ENCODE peak calls at places on chromosomes 5 and 9, in nine cellular contexts. W is GM12878, I is adrenal gland, G is Peyer's patch, X is IMR-90, F is ovary, C is transverse colon, Z is upper lobe of left lung, P is tibial nerve. N is an unnamed sample. For H3K36me3, the result is how much of the 10 kb centered on the place peaks cover.

GRCh38 chr5:68249520-68249919 is 34.0 kb downstream of the PIK3R1 start:
- DNase-seq in W (no peak), I (no peak), G (no peak), X (no peak), F (no peak), C (no peak), Z (no peak), P (no peak), N (no peak)

GRCh38 chr9:137269231-137269772 is 8.2 kb upstream of the TOR4A start:
- DNase-seq in W (peak), I (peak), G (no peak), X (peak), F (no peak), C (peak), Z (peak), P (no peak), N (peak)

GRCh38 chr9:2623866-2624682 is 2.5 kb downstream of the VLDLR start:
- DNase-seq in W (no peak), I (no peak), G (no peak), X (no peak), F (no peak), C (no peak), Z (no peak), P (no peak), N (no peak)

GRCh38 chr5:74953961-74954720 is 88.0 kb upstream of the FAM169A start:
- DNase-seq in W (no peak), I (no peak), G (peak), X (peak), F (no peak), C (no peak), Z (no peak), P (no peak), N (no peak)

GRCh38 chr5:149913449-149914419 is 30.9 kb downstream of the PDE6A start:
- DNase-seq in W (no peak), I (no peak), G (no peak), X (no peak), F (no peak), C (no peak), Z (no peak), P (no peak), N (no peak)

GRCh38 chr5:160390787-160391696 is 8.8 kb downstream of the FAM200C start:
- DNase-seq in W (no peak), I (no peak), G (no peak), X (peak), F (no peak), C (no peak), Z (no peak), P (no peak), N (no peak)

GRCh38 chr5:166695311-166695710 is 1596.1 kb upstream of the WWC1 start:
- DNase-seq in W (no peak), I (no peak), G (no peak), X (no peak), F (no peak), C (no peak), Z (no peak), P (no peak), N (no peak)

GRCh38 chr5:91474201-91474600 is 91.1 kb upstream of the ARRDC3 start:
- DNase-seq in W (no peak), I (no peak), G (no peak), X (no peak), F (no peak), C (no peak), Z (no peak), P (no peak), N (no peak)

GRCh38 chr9:804026-804425 is 37.5 kb upstream of the DMRT1 start:
- DNase-seq in W (no peak), I (no peak), G (no peak), X (no peak), F (no peak), C (no peak), Z (no peak), P (no peak), N (no peak)

GRCh38 chr9:2605246-2605645 is 16.3 kb upstream of the VLDLR start:
- DNase-seq in W (no peak), I (no peak), G (no peak), X (no peak), F (no peak), C (no peak), Z (no peak), P (no peak), N (no peak)

GRCh38 chr5:68418230-68418629 is 202.7 kb downstream of the PIK3R1 start:
- DNase-seq in W (no peak), I (no peak), G (no peak), X (peak), F (peak), C (no peak), Z (no peak), P (peak), N (no peak)

GRCh38 chr5:158874814-158875213 is 224.9 kb downstream of the EBF1 start:
- DNase-seq in W (no peak), I (no peak), G (no peak), X (no peak), F (no peak), C (no peak), Z (no peak), P (no peak), N (no peak)

GRCh38 chr9:106954562-106954961 is 91.6 kb downstream of the ZNF462 start:
- DNase-seq in W (no peak), I (no peak), G (no peak), X (no peak), F (no peak), C (no peak), Z (no peak), P (no peak), N (no peak)

GRCh38 chr5:17235736-17236330 is 18.4 kb downstream of the BASP1 start:
- DNase-seq in W (no peak), I (no peak), G (no peak), X (peak), F (no peak), C (no peak), Z (no peak), P (no peak), N (no peak)

GRCh38 chr9:102206432-102206831 is 468.0 kb upstream of the GRIN3A start:
- DNase-seq in W (no peak), I (no peak), G (no peak), X (no peak), F (no peak), C (no peak), Z (no peak), P (no peak), N (no peak)

GRCh38 chr9:119765632-119766031 is 396.4 kb upstream of the BRINP1 start:
- DNase-seq in W (no peak), I (no peak), G (no peak), X (no peak), F (no peak), C (no peak), Z (no peak), P (no peak), N (no peak)

DNA sequence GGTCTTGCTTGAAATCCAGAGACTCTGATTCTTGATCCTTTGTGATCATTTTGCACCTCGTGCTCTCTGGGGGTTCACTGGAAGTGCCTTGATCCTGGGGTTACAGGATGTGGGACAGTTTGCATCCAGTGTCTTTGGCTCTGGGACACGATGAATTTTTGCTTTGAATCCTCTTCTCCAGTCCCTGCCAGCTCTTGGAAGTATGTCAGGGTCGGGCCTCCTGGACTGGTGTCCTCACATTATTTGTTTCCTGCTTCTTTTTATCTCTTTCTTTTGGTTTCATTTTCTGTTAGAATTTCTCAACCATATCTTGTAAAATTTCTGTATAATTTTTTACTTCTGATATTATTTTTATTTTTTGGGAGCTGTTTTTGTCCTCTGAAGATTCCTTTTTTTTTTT is 34.2 kb downstream of the SECISBP2 start:
- DNase-seq in W (no peak), I (no peak), G (no peak), X (no peak), F (no peak), C (no peak), Z (no peak), P (no peak), N (no peak)
- H3K36me3 ChIP-seq in W (under half), I (half or more), G (under half), X (half or more), F (under half), C (under half), Z (half or more), P (under half), N (under half)

GRCh38 chr5:59039296-59040006 is 456.6 kb downstream of the RAB3C start:
- DNase-seq in W (no peak), I (peak), G (peak), X (peak), F (peak), C (peak), Z (peak), P (peak), N (peak)
- TF ChIP-seq POLR2A in W (no peak), I (no peak), G (peak), X (peak), F (no peak), C (peak), Z (no peak), P (peak), N (peak)

DNA sequence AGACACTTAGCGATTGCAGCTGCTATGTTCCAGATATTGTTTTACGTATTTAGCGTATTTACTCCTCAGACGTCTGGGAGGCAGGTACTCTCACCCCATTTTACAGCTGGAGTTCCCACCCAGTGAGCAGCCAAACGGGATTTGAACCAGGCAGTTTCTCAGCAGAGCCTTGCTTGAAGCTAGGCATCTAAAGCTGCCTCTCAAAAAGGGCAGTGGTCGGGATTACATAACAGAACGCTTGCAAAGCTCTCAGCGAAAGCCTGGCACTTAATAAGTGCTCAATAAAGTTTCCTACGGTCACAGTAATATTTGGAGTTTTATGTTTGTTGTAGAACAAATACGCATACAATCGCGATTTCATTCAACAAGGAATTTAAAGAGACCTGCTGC is 302 bp upstream of the BSPRY start:
- DNase-seq in W (no peak), I (no peak), G (no peak), X (no peak), F (no peak), C (no peak), Z (no peak), P (no peak), N (no peak)
- H3K36me3 ChIP-seq in W (under half), I (under half), G (under half), X (under half), F (under half), C (under half), Z (under half), P (under half), N (under half)

GRCh38 chr9:109012009-109012875 is 1.1 kb downstream of the CTNNAL1 start:
- DNase-seq in W (no peak), I (peak), G (peak), X (peak), F (peak), C (peak), Z (peak), P (peak), N (peak)
- TF ChIP-seq POLR2A in W (peak), I (peak), G (no peak), X (peak), F (no peak), C (peak), Z (no peak), P (peak), N (peak)

GRCh38 chr9:113184509-113184908 is 33.7 kb downstream of the SLC31A2 start:
- DNase-seq in W (no peak), I (no peak), G (no peak), X (peak), F (no peak), C (no peak), Z (no peak), P (no peak), N (no peak)
- H3K36me3 ChIP-seq in W (under half), I (half or more), G (under half), X (under half), F (under half), C (under half), Z (half or more), P (under half), N (half or more)

DNA sequence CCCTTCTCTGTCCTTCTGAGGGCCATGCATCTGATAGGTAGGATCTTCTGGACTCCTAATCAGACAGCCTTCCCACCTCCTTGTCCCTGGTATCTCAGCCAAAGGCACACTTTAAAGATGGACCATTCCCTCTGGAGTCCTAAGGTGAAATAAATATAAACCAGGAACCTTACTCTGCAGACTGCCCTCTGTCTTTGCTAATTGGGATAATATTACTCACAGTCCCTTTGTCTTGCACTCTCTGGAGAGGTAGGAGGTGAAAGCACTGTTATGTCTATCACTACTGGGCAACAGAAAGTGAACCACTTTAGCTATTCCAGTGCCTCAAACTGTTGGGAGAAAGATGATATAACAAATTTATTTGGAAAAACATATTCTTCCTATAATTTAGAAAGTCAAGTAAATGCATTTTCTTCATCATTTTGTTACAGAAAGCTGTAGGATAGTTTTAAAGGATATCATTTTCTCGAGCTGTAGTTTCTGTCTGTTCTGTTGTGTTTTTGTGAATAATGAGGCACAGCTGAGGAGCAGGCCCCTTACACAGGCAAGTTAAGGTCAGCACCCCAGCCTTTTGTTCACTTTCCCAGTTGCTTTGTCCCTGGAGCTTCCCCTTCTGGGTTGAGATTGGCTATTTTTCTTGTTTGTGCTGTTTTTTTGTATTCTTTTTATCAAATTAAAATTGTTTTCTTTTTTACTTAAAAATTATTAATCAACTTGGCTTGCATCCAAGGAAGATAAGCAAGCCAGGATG is 213.6 kb upstream of the ACTBL2 start:
- DNase-seq in W (no peak), I (no peak), G (no peak), X (no peak), F (no peak), C (no peak), Z (no peak), P (no peak), N (no peak)
- TF ChIP-seq POLR2A in W (no peak), I (no peak), G (no peak), X (no peak), F (no peak), C (no peak), Z (no peak), P (no peak), N (no peak)

DNA sequence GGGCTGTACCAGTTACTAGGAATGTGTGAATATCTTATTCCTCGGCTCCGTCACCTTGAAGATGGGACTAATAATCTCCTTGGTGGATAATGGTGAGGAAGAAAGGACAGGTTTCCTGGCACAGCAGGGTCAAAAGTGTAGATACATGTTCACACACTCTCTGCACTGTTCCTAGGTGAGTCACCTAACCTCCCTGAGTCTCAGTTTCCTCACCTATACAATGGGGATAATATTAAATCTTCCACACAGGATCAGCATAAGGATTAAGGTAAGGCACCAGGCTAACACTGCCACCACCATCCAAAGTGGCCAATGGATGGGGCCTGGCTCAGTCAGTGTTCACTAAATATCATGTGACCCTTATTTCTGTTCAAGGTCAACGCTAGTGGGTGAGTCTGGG is 66.9 kb downstream of the PSMB7 start:
- DNase-seq in W (no peak), I (no peak), G (no peak), X (no peak), F (no peak), C (no peak), Z (no peak), P (no peak), N (no peak)
- H3K36me3 ChIP-seq in W (half or more), I (half or more), G (under half), X (half or more), F (under half), C (under half), Z (half or more), P (under half), N (under half)

DNA sequence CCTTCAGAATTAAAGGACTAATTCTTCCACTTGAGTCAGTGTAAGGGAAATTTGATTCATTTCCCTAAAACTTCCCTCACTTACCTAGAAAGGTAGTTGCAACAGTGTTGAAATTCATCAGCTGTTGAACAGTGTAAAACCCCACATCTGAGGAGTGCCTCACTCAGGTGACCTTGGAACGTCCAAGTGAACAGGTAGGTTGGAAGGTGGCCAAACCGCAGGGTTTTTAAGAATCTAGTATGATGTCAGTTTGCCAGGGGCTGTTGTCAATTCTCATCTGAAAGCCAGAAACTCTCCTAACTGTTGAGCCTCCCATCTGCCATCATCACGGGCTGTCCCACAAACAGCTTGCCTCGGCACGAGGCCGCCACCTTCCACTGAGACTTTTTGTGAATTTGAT is 105.7 kb downstream of the TMEM174 start:
- DNase-seq in W (no peak), I (no peak), G (no peak), X (no peak), F (no peak), C (no peak), Z (peak), P (no peak), N (no peak)
- TF ChIP-seq POLR2A in W (no peak), I (no peak), G (no peak), X (no peak), F (no peak), C (no peak), Z (no peak), P (no peak), N (no peak)

GRCh38 chr5:116465411-116465810 is 109.2 kb downstream of the SEMA6A start:
- DNase-seq in W (no peak), I (no peak), G (no peak), X (no peak), F (no peak), C (no peak), Z (no peak), P (no peak), N (no peak)

GRCh38 chr5:116468583-116468982 is 106.0 kb downstream of the SEMA6A start:
- DNase-seq in W (no peak), I (no peak), G (no peak), X (no peak), F (no peak), C (no peak), Z (no peak), P (no peak), N (no peak)

GRCh38 chr5:116472274-116472673 is 102.3 kb downstream of the SEMA6A start:
- DNase-seq in W (no peak), I (no peak), G (no peak), X (no peak), F (no peak), C (no peak), Z (no peak), P (no peak), N (no peak)

GRCh38 chr5:116466740-116467139 is 107.9 kb downstream of the SEMA6A start:
- DNase-seq in W (no peak), I (no peak), G (no peak), X (no peak), F (no peak), C (no peak), Z (no peak), P (no peak), N (no peak)

DNA sequence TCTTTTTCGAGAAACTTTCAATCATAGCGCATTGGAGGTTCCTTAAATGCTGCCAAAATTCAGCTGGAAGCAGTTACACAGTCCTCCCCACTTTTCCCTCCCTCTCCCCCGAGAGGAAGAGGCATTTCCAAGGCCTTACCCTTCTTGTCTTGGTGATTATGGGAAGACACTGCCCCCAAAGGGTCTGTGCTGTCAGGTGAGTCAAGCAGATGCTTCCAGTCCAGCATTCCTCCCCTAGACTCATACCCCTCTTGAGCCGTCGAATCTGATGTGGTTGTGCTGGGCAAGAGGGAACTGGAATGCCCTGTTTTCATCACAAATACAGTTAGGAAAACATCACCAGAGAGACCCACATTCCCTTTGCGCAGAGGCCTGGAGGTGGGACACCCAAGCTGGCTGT is 107.2 kb downstream of the SEMA6A start:
- DNase-seq in W (no peak), I (no peak), G (no peak), X (no peak), F (no peak), C (no peak), Z (no peak), P (no peak), N (no peak)
- H3K36me3 ChIP-seq in W (under half), I (under half), G (under half), X (under half), F (under half), C (under half), Z (under half), P (under half), N (under half)

DNA sequence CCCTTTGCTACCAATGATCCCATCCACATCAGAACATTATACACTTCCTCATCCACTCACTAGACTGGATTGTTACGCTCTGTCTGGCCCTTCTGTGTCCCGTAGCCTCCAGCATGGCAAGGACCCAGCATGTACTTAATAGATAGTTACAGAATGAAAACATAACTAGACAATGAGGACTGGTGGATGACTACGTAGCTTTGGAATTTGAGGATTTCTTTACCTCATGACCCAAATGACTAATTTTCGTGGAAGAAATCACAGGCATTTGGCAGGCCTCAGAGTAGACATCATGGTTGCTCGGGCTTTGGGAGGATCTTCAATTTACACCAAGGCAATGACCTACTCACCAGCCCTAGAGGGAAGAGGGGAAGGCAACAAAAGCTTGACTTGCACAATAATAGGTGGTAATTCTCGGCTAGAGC is 299.8 kb downstream of the TLE1 start:
- DNase-seq in W (no peak), I (peak), G (no peak), X (peak), F (peak), C (peak), Z (no peak), P (peak), N (no peak)
- TF ChIP-seq POLR2A in W (no peak), I (peak), G (no peak), X (no peak), F (no peak), C (no peak), Z (no peak), P (no peak), N (no peak)

N was measured in right lobe of liver.